ENCODE peak calls at places on chromosomes 3 and 15, in five cellular contexts. Y is cardiac fibroblast, A is Calu3, E is dorsolateral prefrontal cortex, K is IMR-90. O is an unnamed sample.

GRCh38 chr3:51802091-51802720 is 23.2 kb upstream of the IQCF6 start:
- DNase-seq in Y (no peak), A (no peak), E (no peak), K (no peak), O (no peak)

GRCh38 chr3:18946524-18946923 is 201.8 kb upstream of the KCNH8 start:
- DNase-seq in E (no peak), Y (no peak), K (no peak), A (no peak), O (no peak)

GRCh38 chr3:138752886-138753285 is 81.8 kb downstream of the PIK3CB start:
- DNase-seq in Y (no peak), E (no peak), A (no peak), K (no peak), O (no peak)

GRCh38 chr3:143135150-143135549 is 15.6 kb downstream of the CHST2 start:
- DNase-seq in A (peak), K (peak), E (no peak), Y (peak), O (no peak)

GRCh38 chr3:139310474-139310933 is 33.3 kb upstream of the MRPS22 start:
- DNase-seq in Y (peak), A (no peak), E (no peak), K (peak), O (no peak)

GRCh38 chr15:94272251-94272898 is 41.0 kb downstream of the MCTP2 start:
- DNase-seq in Y (no peak), K (no peak), A (no peak), E (no peak), O (peak)

GRCh38 chr15:95324596-95325135 is 1005.8 kb upstream of the NR2F2 start:
- DNase-seq in K (no peak), E (no peak), A (no peak), Y (no peak), O (no peak)

GRCh38 chr15:37581866-37582532 is 352.4 kb upstream of the TMCO5A start:
- DNase-seq in E (no peak), Y (no peak), K (no peak), A (no peak), O (no peak)

GRCh38 chr3:177211503-177212277 is 14.4 kb upstream of the TBL1XR1 start:
- DNase-seq in E (no peak), K (no peak), Y (no peak), A (peak), O (no peak)

GRCh38 chr3:11434697-11435096 is 162.5 kb downstream of the ATG7 start:
- DNase-seq in A (no peak), Y (no peak), K (no peak), E (no peak), O (no peak)

GRCh38 chr15:88448991-88449461 is 18.2 kb downstream of the MRPL46 start:
- DNase-seq in K (no peak), A (no peak), E (no peak), Y (no peak), O (no peak)

GRCh38 chr3:39287216-39287858 is 7.5 kb upstream of the CX3CR1 start:
- DNase-seq in K (no peak), A (no peak), E (no peak), Y (no peak), O (no peak)

GRCh38 chr3:127121850-127122249 is 71.1 kb upstream of the PRR23E start:
- DNase-seq in E (no peak), A (no peak), K (no peak), Y (no peak), O (no peak)

GRCh38 chr3:27728195-27729087 is 6.3 kb upstream of the EOMES start:
- DNase-seq in E (no peak), K (no peak), A (peak), Y (peak), O (no peak)

GRCh38 chr15:74633781-74634180 is 18.1 kb downstream of the CLK3 start:
- DNase-seq in Y (no peak), K (no peak), E (no peak), A (no peak), O (no peak)

GRCh38 chr3:59753805-59754204 is 704.0 kb upstream of the CFAP20DC start:
- DNase-seq in A (no peak), Y (no peak), E (no peak), K (no peak), O (no peak)

DNA sequence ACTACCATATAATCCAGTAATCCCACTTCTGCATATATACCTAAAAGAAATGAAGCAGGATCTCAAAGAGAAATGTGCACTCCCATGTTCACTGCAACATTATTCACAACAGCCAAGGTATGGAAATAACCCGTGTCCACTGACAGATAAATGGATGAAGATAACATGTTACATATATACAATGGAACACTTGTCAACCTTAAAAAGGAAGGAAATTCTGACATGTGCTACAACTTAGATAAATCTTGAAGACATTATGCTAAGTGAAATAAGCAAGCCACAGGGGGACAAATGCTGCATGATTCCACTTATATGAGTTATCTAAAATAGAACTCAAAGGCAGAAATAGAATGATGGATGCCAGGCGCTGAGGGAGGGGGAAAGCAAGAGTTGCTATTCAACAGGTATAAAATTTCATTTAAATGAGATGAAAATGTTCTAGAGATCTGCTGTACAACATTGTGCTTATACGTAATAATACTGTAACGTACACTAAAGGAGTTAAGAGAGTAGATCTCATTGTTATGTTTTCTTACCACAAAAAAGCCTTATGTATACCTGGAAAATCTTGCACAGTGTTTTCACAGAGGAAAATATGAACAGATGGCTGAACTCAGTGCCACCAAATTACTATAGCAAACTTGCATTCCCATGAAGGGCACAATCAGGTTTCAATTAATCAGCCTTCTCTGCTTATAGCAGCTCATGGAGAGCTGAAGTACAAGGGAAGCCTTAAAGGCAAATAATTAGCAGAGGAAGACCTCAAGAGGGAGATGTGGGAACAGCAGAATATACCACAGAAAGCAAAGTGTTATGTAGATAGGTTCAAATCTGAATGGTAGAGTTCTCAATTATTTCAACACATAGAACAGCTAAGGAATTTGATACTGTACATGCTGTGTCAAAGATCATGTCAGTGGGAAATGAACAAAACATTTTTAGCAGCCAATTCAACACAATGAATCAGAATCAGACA is 8.0 kb upstream of the VPS39 start:
- DNase-seq in E (no peak), Y (peak), K (no peak), A (no peak), O (no peak)
- TF ChIP-seq CTCF in E (no peak), Y (peak), K (no peak), A (no peak), O (peak)

GRCh38 chr3:171455603-171456550 is 4.3 kb downstream of the TNIK start:
- DNase-seq in A (no peak), E (no peak), Y (no peak), K (no peak), O (no peak)

GRCh38 chr3:171451915-171452707 is 8.1 kb downstream of the TNIK start:
- DNase-seq in A (no peak), E (no peak), Y (no peak), K (no peak), O (no peak)

GRCh38 chr3:171454026-171454425 is 6.2 kb downstream of the TNIK start:
- DNase-seq in E (no peak), Y (no peak), K (no peak), A (no peak), O (no peak)

GRCh38 chr3:171456765-171457164 is 3.4 kb downstream of the TNIK start:
- DNase-seq in E (no peak), K (no peak), A (no peak), Y (no peak), O (no peak)

DNA sequence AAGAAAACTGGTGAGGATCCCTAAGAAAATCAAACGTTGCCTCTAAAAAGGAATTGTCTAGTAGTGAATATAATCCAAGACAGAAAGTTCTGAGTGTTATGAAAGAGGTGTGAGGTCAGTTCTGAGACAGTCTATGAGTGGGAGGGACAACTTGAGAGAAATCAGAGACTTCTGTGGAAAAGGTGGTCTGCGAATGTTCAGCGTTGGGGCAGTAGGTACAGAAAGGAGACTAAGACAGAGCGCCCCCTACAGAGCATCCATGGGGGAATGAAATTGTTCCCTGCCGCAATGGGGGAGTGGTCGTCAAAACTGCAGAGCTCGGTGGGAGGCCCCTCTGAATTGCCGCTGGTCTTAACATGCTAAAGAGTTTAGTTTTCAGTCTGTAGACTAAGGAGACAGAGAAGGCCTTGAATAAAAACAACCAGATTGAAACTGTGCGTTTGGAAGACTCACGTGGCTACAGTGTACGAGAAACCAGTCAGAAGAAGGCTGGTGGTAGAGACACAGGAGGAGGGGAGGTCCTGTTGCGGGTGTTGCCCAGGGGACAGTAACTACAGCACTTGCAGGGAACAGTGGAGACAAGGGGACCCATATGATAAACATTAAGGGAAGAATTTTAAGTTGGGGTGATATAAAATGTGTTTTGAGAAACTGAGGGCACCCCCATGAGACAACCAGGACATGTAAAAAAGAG is 6.9 kb downstream of the TNIK start:
- DNase-seq in Y (no peak), A (no peak), K (no peak), E (no peak), O (no peak)
- TF ChIP-seq CTCF in Y (no peak), A (peak), K (peak), E (peak), O (peak)

DNA sequence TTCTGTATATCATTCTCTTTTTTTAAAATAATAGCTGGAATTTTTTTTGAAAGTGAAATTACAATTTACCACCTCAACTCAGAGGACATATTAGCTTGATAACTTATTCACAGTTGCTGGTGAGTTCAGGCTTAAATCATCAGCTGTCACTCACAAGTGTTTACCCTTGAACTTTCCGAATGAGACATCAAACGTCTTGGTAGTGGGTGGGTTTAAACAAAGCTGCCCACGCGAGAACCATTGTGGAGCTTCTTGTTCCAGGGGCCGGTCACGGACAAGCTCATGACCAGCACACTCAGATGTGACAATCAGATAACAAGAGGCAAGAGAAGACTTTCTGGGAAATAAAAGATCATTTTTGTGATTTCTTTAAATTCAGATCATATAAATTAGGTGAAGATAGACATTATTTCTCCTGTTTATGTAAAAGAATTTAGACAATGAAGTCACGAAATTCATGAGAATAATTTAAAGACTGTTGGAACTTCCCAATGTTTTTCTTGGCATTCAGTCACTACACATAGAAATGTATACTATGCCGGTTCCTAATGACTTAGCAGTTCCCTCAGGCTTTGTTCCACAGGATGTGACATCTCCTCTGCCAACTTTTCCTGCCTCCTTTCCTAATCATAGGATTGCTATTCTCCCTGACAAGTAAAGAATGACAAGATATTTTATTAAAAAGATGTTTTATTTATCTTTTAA is 29.3 kb downstream of the BTD start:
- DNase-seq in E (no peak), A (no peak), K (peak), Y (peak), O (peak)
- TF ChIP-seq CTCF in E (no peak), A (no peak), K (no peak), Y (no peak), O (no peak)

GRCh38 chr15:75694241-75695182 is 18.1 kb downstream of the CSPG4 start:
- DNase-seq in A (peak), E (peak), Y (peak), K (peak), O (peak)
- TF ChIP-seq CTCF in A (peak), E (no peak), Y (peak), K (peak), O (peak)